ENCODE peak calls at places on chromosome 4, in six cellular contexts. M, U, E, A, Q and F are unnamed samples.

GRCh38 chr4:41693629-41694028 is 54.9 kb downstream of the PHOX2B start:
- DNase-seq in U (no peak), Q (peak; percentile 16), A (peak; percentile 28), E (peak; percentile 57), M (peak; percentile 45), F (peak; percentile 38)

GRCh38 chr4:141797966-141798365 is 161.6 kb downstream of the IL15 start:
- DNase-seq in A (no peak), Q (no peak), M (no peak), U (no peak), E (no peak), F (no peak)

GRCh38 chr4:157722146-157722545 is 450.7 kb downstream of the GASK1B start:
- DNase-seq in U (no peak), Q (no peak), E (no peak), A (no peak), M (no peak), F (peak; percentile 60)

GRCh38 chr4:94298725-94299252 is 43.8 kb downstream of the HPGDS start:
- DNase-seq in A (peak; percentile 71), U (no peak), Q (peak; percentile 82), E (no peak), M (no peak), F (no peak)

GRCh38 chr4:173189117-173189693 is 20.6 kb downstream of the GALNT7 start:
- DNase-seq in A (no peak), E (no peak), M (no peak), U (no peak), Q (no peak), F (no peak)

GRCh38 chr4:151025759-151026158 is 10.7 kb upstream of the LRBA start:
- DNase-seq in U (no peak), Q (no peak), M (no peak), E (no peak), A (no peak), F (no peak)

GRCh38 chr4:108048157-108048556 is 58.5 kb downstream of the HADH start:
- DNase-seq in E (no peak), Q (no peak), A (no peak), U (no peak), M (no peak), F (no peak)

GRCh38 chr4:52265781-52266525 is 214.8 kb downstream of the SPATA18 start:
- DNase-seq in A (no peak), Q (no peak), U (no peak), E (no peak), M (no peak), F (no peak)

GRCh38 chr4:64625438-64625837 is 216.2 kb upstream of the TECRL start:
- DNase-seq in A (no peak), M (no peak), Q (no peak), E (no peak), U (no peak), F (no peak)

GRCh38 chr4:118849867-118850812 is 14.2 kb upstream of the SEC24D start:
- DNase-seq in A (no peak), Q (no peak), M (no peak), E (peak; percentile 43), U (no peak), F (peak; percentile 44)

GRCh38 chr4:3827616-3828492 is 61.7 kb downstream of the ADRA2C start:
- DNase-seq in E (no peak), A (no peak), Q (peak; percentile 85), M (peak; percentile 21), U (no peak), F (no peak)

GRCh38 chr4:110484767-110485166 is 8.8 kb downstream of the ENPEP start:
- DNase-seq in Q (no peak), M (no peak), E (peak; percentile 27), U (no peak), A (no peak), F (peak; percentile 6)

GRCh38 chr4:159697322-159698283 is 594.7 kb downstream of the RAPGEF2 start:
- DNase-seq in U (no peak), Q (no peak), A (no peak), E (peak; percentile 1), M (no peak), F (no peak)

GRCh38 chr4:48779095-48779997 is 733 bp downstream of the FRYL start:
- DNase-seq in A (peak; percentile 75), M (peak; percentile 47), Q (peak; percentile 20), U (no peak), E (peak; percentile 78), F (peak; percentile 69)

GRCh38 chr4:128525939-128526630 is 238.5 kb upstream of the PGRMC2 start:
- DNase-seq in Q (no peak), M (no peak), U (no peak), A (no peak), E (peak; percentile 23), F (no peak)

GRCh38 chr4:101238706-101239105 is 108.6 kb downstream of the PPP3CA start:
- DNase-seq in U (no peak), A (no peak), E (peak; percentile 50), M (no peak), Q (no peak), F (peak; percentile 79)

GRCh38 chr4:40842318-40842717 is 92.6 kb downstream of the NSUN7 start:
- DNase-seq in A (no peak), U (no peak), M (no peak), Q (no peak), E (no peak), F (no peak)

GRCh38 chr4:158020175-158020574 is 152.7 kb downstream of the GASK1B start:
- DNase-seq in U (no peak), M (peak; percentile 53), Q (peak; percentile 92), A (no peak), E (no peak), F (peak; percentile 96)

GRCh38 chr4:25567253-25567652 is 88.4 kb upstream of the SLC34A2 start:
- DNase-seq in Q (no peak), A (no peak), M (no peak), E (no peak), U (no peak), F (no peak)

GRCh38 chr4:100288811-100289529 is 98.7 kb upstream of the DDIT4L start:
- DNase-seq in U (no peak), E (no peak), A (no peak), Q (no peak), M (no peak), F (no peak)

GRCh38 chr4:68288046-68288740 is 42.7 kb upstream of the TMPRSS11B start:
- DNase-seq in M (no peak), A (no peak), U (no peak), E (no peak), Q (no peak), F (no peak)

GRCh38 chr4:67234296-67234695 is 311.0 kb downstream of the CENPC start:
- DNase-seq in U (no peak), M (no peak), E (no peak), A (no peak), Q (no peak), F (no peak)

GRCh38 chr4:26074672-26075071 is 160.7 kb downstream of the SMIM20 start:
- DNase-seq in E (peak; percentile 90), U (peak; percentile 68), Q (no peak), A (no peak), M (no peak), F (no peak)

GRCh38 chr4:71559957-71560541 is 221.2 kb downstream of the SLC4A4 start:
- DNase-seq in E (no peak), A (no peak), Q (no peak), U (no peak), M (peak; percentile 23), F (peak; percentile 41)

GRCh38 chr4:137425281-137425680 is 107.0 kb downstream of the PCDH18 start:
- DNase-seq in U (no peak), M (no peak), A (no peak), E (no peak), Q (no peak), F (no peak)

GRCh38 chr4:144599621-144600020 is 46.3 kb upstream of the HHIP start:
- DNase-seq in M (no peak), E (no peak), Q (no peak), U (no peak), A (no peak), F (peak; percentile 48)

GRCh38 chr4:37803348-37803973 is 23.0 kb upstream of the PGM2 start:
- DNase-seq in E (peak; percentile 82), M (peak; percentile 46), U (no peak), Q (peak; percentile 57), A (peak; percentile 52), F (peak; percentile 74)
- TF ChIP-seq MYC in E (no peak), M (no peak), U (no peak), Q (no peak), A (no peak), F (no peak)

GRCh38 chr4:47074836-47075235 is 43.5 kb downstream of the GABRB1 start:
- DNase-seq in E (no peak), Q (no peak), M (no peak), A (no peak), U (no peak), F (no peak)

GRCh38 chr4:47075919-47076318 is 44.6 kb downstream of the GABRB1 start:
- DNase-seq in U (no peak), M (no peak), E (no peak), A (no peak), Q (no peak), F (peak; percentile 7)

GRCh38 chr4:47071863-47072441 is 40.6 kb downstream of the GABRB1 start:
- DNase-seq in U (no peak), E (no peak), Q (no peak), A (no peak), M (no peak), F (peak; percentile 75)

DNA sequence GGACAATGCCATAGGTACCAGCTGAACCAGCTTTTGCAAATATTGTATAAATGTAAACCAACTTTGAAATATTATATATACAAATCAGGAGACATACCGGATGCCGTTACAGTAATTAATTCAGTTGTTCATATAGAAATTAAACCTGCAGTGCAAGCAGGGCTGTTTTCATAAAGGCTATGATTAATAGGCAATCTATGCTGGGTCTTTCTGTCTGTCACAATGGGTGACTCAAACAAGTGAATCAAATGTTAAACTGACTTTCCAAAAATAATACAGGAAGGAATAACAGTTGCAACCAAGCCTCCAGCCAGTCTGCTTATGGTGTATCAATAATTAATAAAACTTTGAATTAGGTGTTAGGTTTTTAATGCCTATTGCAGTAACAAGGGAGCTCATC is 43.9 kb downstream of the GABRB1 start:
- DNase-seq in U (no peak), Q (no peak), M (no peak), A (no peak), E (no peak), F (peak; percentile 54)
- TF ChIP-seq MYC in U (no peak), Q (no peak), M (no peak), A (no peak), E (no peak), F (no peak)

GRCh38 chr4:665381-665750 is 8.7 kb downstream of the ATP5ME start:
- DNase-seq in Q (no peak), M (no peak), U (no peak), A (no peak), E (no peak), F (no peak)
- TF ChIP-seq MYC in Q (no peak), M (no peak), U (no peak), A (no peak), E (no peak), F (no peak)

GRCh38 chr4:153781717-153782416 is 7.0 kb downstream of the SFRP2 start:
- DNase-seq in A (no peak), E (peak; percentile 68), U (no peak), Q (no peak), M (no peak), F (no peak)

GRCh38 chr4:153780221-153780620 is 8.7 kb downstream of the SFRP2 start:
- DNase-seq in U (no peak), E (peak; percentile 62), M (no peak), A (no peak), Q (no peak), F (no peak)

GRCh38 chr4:153782567-153782966 is 6.3 kb downstream of the SFRP2 start:
- DNase-seq in M (no peak), Q (no peak), U (no peak), A (no peak), E (peak; percentile 28), F (no peak)

GRCh38 chr4:153780876-153781275 is 8.0 kb downstream of the SFRP2 start:
- DNase-seq in E (no peak), U (peak; percentile 9), M (no peak), Q (no peak), A (no peak), F (no peak)

GRCh38 chr4:153781280-153781679 is 7.6 kb downstream of the SFRP2 start:
- DNase-seq in E (no peak), A (no peak), U (no peak), M (no peak), Q (no peak), F (no peak)
- TF ChIP-seq MYC in E (no peak), A (no peak), U (no peak), M (no peak), Q (no peak), F (no peak)